ENCODE peak calls at places on chromosomes 13 and 19, in ten cellular contexts. M is T-helper 2 cell treated with Interferon-gamma antibody and Interleukin-4, amounts not matched to agents 5 μg/mL and 100 μg/mL, for 36 hours; N is stimulated activated CD8-positive, alpha-beta memory T cell treated with anti-CD3 and anti-CD28 coated beads, Interleukin-7, amount 100 ng/mL, for 1 hour; X is activated naive CD8-positive, alpha-beta T cell treated with anti-CD3 and anti-CD28 coated beads, Interleukin-2, amount 50 U/mL, for 16 hours; T is pons; F is astrocyte of the spinal cord; P is tibial artery; S is AG10803; U is cardiac muscle cell; Q is NCI-H2029 treated with DMSO at 0.1 percent for 48 hours. G is an unnamed sample.

GRCh38 chr13:44229371-44230030 is 144.1 kb upstream of the SERP2 start:
- DNase-seq in Q (no peak), T (no peak), S (no peak), P (no peak), N (no peak), M (no peak), U (no peak), F (no peak), X (no peak), G (no peak)

GRCh38 chr13:58134525-58134924 is 503.0 kb downstream of the PCDH17 start:
- DNase-seq in Q (no peak), S (no peak), X (no peak), P (no peak), F (no peak), M (no peak), T (no peak), N (no peak), U (no peak), G (no peak)

GRCh38 chr13:98092888-98093287 is 50.0 kb upstream of the FARP1 start:
- DNase-seq in U (no peak), N (no peak), X (no peak), Q (no peak), T (no peak), M (no peak), F (no peak), S (no peak), P (no peak), G (no peak)

GRCh38 chr19:46373573-46374359 is 26.9 kb downstream of the PPP5C start:
- DNase-seq in Q (peak; percentile 97), F (peak; percentile 56), N (no peak), P (peak; percentile 86), U (no peak), T (no peak), X (no peak), S (peak; percentile 58), M (no peak), G (no peak)

GRCh38 chr19:10858204-10858828 is 10.1 kb downstream of the C19orf38 start:
- DNase-seq in Q (no peak), U (peak; percentile 46), M (no peak), N (no peak), X (no peak), F (no peak), P (no peak), T (no peak), S (no peak), G (no peak)

GRCh38 chr13:82370306-82370705 is 1512.0 kb downstream of the SLITRK1 start:
- DNase-seq in F (no peak), U (no peak), M (no peak), X (no peak), N (no peak), T (no peak), P (no peak), S (no peak), Q (no peak), G (no peak)

GRCh38 chr19:54462072-54462712 is 1.4 kb downstream of the LENG9 start:
- DNase-seq in S (no peak), X (no peak), P (peak; percentile 71), F (no peak), T (no peak), U (no peak), M (no peak), Q (no peak), N (no peak), G (no peak)

GRCh38 chr19:18815673-18816072 is 16.1 kb upstream of the UPF1 start:
- DNase-seq in S (no peak), U (no peak), P (no peak), M (no peak), N (no peak), T (no peak), F (no peak), X (no peak), Q (no peak), G (no peak)

GRCh38 chr13:97413694-97414093 is 20.3 kb upstream of the RAP2A start:
- DNase-seq in T (no peak), U (no peak), N (no peak), S (no peak), Q (no peak), P (no peak), X (no peak), M (no peak), F (no peak), G (no peak)

GRCh38 chr13:36051082-36051481 is 80.1 kb downstream of the DCLK1 start:
- DNase-seq in N (no peak), T (no peak), S (peak; percentile 15), U (no peak), P (no peak), Q (no peak), M (no peak), X (no peak), F (no peak), G (no peak)

GRCh38 chr19:6543866-6544347 is 13.1 kb downstream of the TNFSF9 start:
- DNase-seq in X (no peak), N (no peak), Q (no peak), S (no peak), U (no peak), T (no peak), M (no peak), P (no peak), F (no peak), G (no peak)

GRCh38 chr13:60654405-60654804 is 257.4 kb downstream of the TDRD3 start:
- DNase-seq in T (peak; percentile 68), Q (no peak), P (no peak), N (no peak), S (peak; percentile 0), U (peak; percentile 36), F (peak; percentile 43), X (no peak), M (no peak), G (peak; percentile 40)

GRCh38 chr19:39405261-39405912 is 1.3 kb upstream of the ZFP36 start:
- DNase-seq in X (no peak), Q (no peak), S (no peak), T (no peak), U (no peak), P (no peak), F (no peak), N (no peak), M (no peak), G (no peak)

GRCh38 chr19:57348136-57348535 is 2.9 kb upstream of the ZNF304 start:
- DNase-seq in N (no peak), X (no peak), F (no peak), P (no peak), T (no peak), U (peak; percentile 35), Q (no peak), S (peak; percentile 81), M (no peak), G (no peak)

GRCh38 chr19:12411893-12412292 is 10.8 kb upstream of the ZNF799 start:
- DNase-seq in F (no peak), T (no peak), X (no peak), P (no peak), N (no peak), Q (no peak), S (no peak), U (no peak), M (no peak), G (no peak)

GRCh38 chr19:16379521-16380313 is 55.1 kb downstream of the KLF2 start:
- DNase-seq in S (no peak), X (no peak), T (no peak), Q (no peak), P (no peak), U (no peak), N (no peak), F (no peak), M (no peak), G (no peak)

GRCh38 chr19:28289294-28290063 is 923.5 kb downstream of the UQCRFS1 start:
- DNase-seq in N (no peak), U (peak; percentile 51), X (no peak), M (no peak), P (no peak), F (peak; percentile 14), Q (peak; percentile 88), T (peak; percentile 90), S (peak; percentile 64), G (peak; percentile 71)

GRCh38 chr19:4980838-4981680 is 12.1 kb downstream of the KDM4B start:
- DNase-seq in U (no peak), P (no peak), X (no peak), Q (no peak), S (no peak), F (no peak), T (no peak), N (no peak), M (no peak), G (no peak)

GRCh38 chr19:47190167-47190727 is 40.8 kb downstream of the BBC3 start:
- DNase-seq in Q (peak; percentile 63), N (no peak), P (peak; percentile 93), M (peak; percentile 71), X (peak; percentile 52), S (peak; percentile 82), T (peak; percentile 43), F (peak; percentile 89), U (peak; percentile 89), G (peak; percentile 48)